ENCODE peak calls at places on chromosomes 13 and 19, in six cellular contexts. A, G, Z, V, W and H are unnamed samples.

GRCh38 chr13:67023088-67023893 is 206.8 kb downstream of the PCDH9 start:
- DNase-seq in A (no peak), Z (no peak), G (peak), W (no peak), V (no peak), H (peak)

GRCh38 chr19:42281175-42282035 is 12.4 kb downstream of the CIC start:
- DNase-seq in W (peak), A (peak), V (peak), Z (peak), G (no peak), H (peak)

GRCh38 chr19:58563034-58563573 is 4.7 kb upstream of the UBE2M start:
- DNase-seq in A (no peak), Z (no peak), V (no peak), G (no peak), W (no peak), H (no peak)

GRCh38 chr13:47046706-47047105 is 149.9 kb upstream of the HTR2A start:
- DNase-seq in A (no peak), V (no peak), G (no peak), W (no peak), Z (no peak), H (no peak)

GRCh38 chr19:48064509-48064908 is 20.6 kb upstream of the CABP5 start:
- DNase-seq in Z (no peak), A (no peak), V (no peak), G (no peak), W (no peak), H (no peak)

GRCh38 chr19:51365211-51366049 is 758 bp downstream of the ETFB start:
- DNase-seq in G (no peak), A (peak), W (peak), Z (no peak), V (no peak), H (peak)

GRCh38 chr13:40126301-40127085 is 471.0 kb downstream of the COG6 start:
- DNase-seq in A (no peak), G (no peak), V (no peak), Z (no peak), W (no peak), H (no peak)

GRCh38 chr13:42990991-42991891 is 800 bp downstream of the EPSTI1 start:
- DNase-seq in W (no peak), V (no peak), A (no peak), Z (no peak), G (no peak), H (no peak)

GRCh38 chr13:112506046-112506445 is 81.9 kb downstream of the TUBGCP3 start:
- DNase-seq in W (no peak), Z (no peak), V (no peak), A (no peak), G (no peak), H (no peak)

GRCh38 chr13:91323349-91323748 is 24.1 kb upstream of the MIR17HG start:
- DNase-seq in V (no peak), G (no peak), A (peak), W (no peak), Z (no peak), H (no peak)

GRCh38 chr13:65456150-65456912 is 1773.8 kb downstream of the PCDH9 start:
- DNase-seq in Z (no peak), A (no peak), G (no peak), W (no peak), V (peak), H (no peak)

GRCh38 chr13:47033216-47033615 is 136.4 kb upstream of the HTR2A start:
- DNase-seq in V (no peak), A (no peak), W (no peak), G (no peak), Z (no peak), H (no peak)

GRCh38 chr19:6058411-6059201 is 51.7 kb downstream of the RFX2 start:
- DNase-seq in G (no peak), Z (no peak), W (no peak), A (no peak), V (no peak), H (no peak)

GRCh38 chr13:108834193-108834592 is 204.8 kb downstream of the MYO16 start:
- DNase-seq in Z (no peak), W (no peak), A (no peak), G (no peak), V (no peak), H (no peak)

GRCh38 chr19:47719047-47719885 is 6.0 kb downstream of the EHD2 start:
- DNase-seq in Z (peak), W (no peak), V (no peak), A (no peak), G (peak), H (peak)

GRCh38 chr13:31485183-31485582 is 254.1 kb upstream of the RXFP2 start:
- DNase-seq in V (no peak), Z (no peak), A (no peak), W (peak), G (no peak), H (no peak)

GRCh38 chr13:102905905-102906304 is 60.1 kb downstream of the ERCC5 start:
- DNase-seq in G (no peak), V (no peak), W (no peak), A (no peak), Z (no peak), H (no peak)

GRCh38 chr13:25324100-25324499 is 22.7 kb downstream of the NUP58 start:
- DNase-seq in W (no peak), Z (no peak), A (no peak), G (no peak), V (no peak), H (no peak)

GRCh38 chr19:12580180-12580694 is 29.0 kb upstream of the ZNF564 start:
- DNase-seq in A (no peak), Z (no peak), W (no peak), G (peak), V (no peak), H (peak)

GRCh38 chr13:39210961-39211534 is 172.8 kb downstream of the NHLRC3 start:
- DNase-seq in W (no peak), Z (no peak), V (no peak), A (no peak), G (no peak), H (no peak)

GRCh38 chr19:397941-398706 is 10.8 kb downstream of the C2CD4C start:
- DNase-seq in W (no peak), V (no peak), A (no peak), Z (no peak), G (no peak), H (no peak)

GRCh38 chr19:3013261-3013725 is 15.8 kb downstream of the TLE2 start:
- DNase-seq in W (no peak), G (no peak), Z (no peak), V (no peak), A (no peak), H (no peak)

GRCh38 chr19:3423183-3423829 is 56.9 kb downstream of the NFIC start:
- DNase-seq in A (no peak), V (no peak), Z (peak), W (no peak), G (no peak), H (no peak)

GRCh38 chr19:2578911-2579677 is 103.2 kb downstream of the GADD45B start:
- DNase-seq in Z (peak), V (no peak), A (peak), G (peak), W (peak), H (peak)

GRCh38 chr19:18000981-18001836 is 6.8 kb upstream of the ARRDC2 start:
- DNase-seq in A (peak), W (peak), G (no peak), V (peak), Z (peak), H (peak)

GRCh38 chr19:45276284-45276687 is 25.2 kb downstream of the MARK4 start:
- DNase-seq in Z (no peak), V (peak), A (no peak), W (no peak), G (no peak), H (no peak)

GRCh38 chr19:56720281-56720680 is 48.7 kb upstream of the ZNF835 start:
- DNase-seq in A (no peak), W (no peak), G (no peak), Z (peak), V (no peak), H (no peak)

GRCh38 chr13:53242015-53242414 is 213.4 kb downstream of the OLFM4 start:
- DNase-seq in A (no peak), V (peak), Z (no peak), W (no peak), G (no peak), H (no peak)

GRCh38 chr13:42495751-42496150 is 78.2 kb upstream of the TNFSF11 start:
- DNase-seq in A (no peak), Z (no peak), G (no peak), W (no peak), V (no peak), H (no peak)

GRCh38 chr19:2327773-2328400 is 499 bp downstream of the LSM7 start:
- DNase-seq in A (peak), W (peak), Z (peak), V (peak), G (peak), H (peak)

GRCh38 chr13:79491715-79492114 is 10.8 kb downstream of the NDFIP2 start:
- DNase-seq in G (no peak), Z (no peak), A (no peak), W (no peak), V (no peak), H (peak)

GRCh38 chr19:40936755-40937154 is 54.3 kb upstream of the CYP2B6 start:
- DNase-seq in Z (no peak), V (no peak), W (no peak), A (no peak), G (no peak), H (no peak)